ENCODE peak calls at places on chromosomes 6 and 20, in nine cellular contexts. M is tibial nerve, Z is sigmoid colon, A is ovary, T is transverse colon, P is A549, X is H1, D is upper lobe of left lung, G is esophagus muscularis mucosa. F is an unnamed sample.

GRCh38 chr6:33207569-33208088 is 671 bp upstream of the RING1 start:
- DNase-seq in M (peak; percentile 54), Z (peak; percentile 82), A (peak; percentile 71), T (peak; percentile 65), P (peak; percentile 25), X (peak; percentile 66), D (peak; percentile 90), G (no peak), F (no peak)

GRCh38 chr6:94468830-94469229 is 1049.5 kb upstream of the EPHA7 start:
- DNase-seq in M (no peak), Z (no peak), A (no peak), T (no peak), P (no peak), X (no peak), D (no peak), G (no peak), F (no peak)

GRCh38 chr20:12967932-12968331 is 40.8 kb upstream of the SPTLC3 start:
- DNase-seq in M (no peak), Z (no peak), A (no peak), T (no peak), P (no peak), X (no peak), D (no peak), G (no peak), F (no peak)

GRCh38 chr6:30150151-30150550 is 10.9 kb downstream of the TRIM10 start:
- DNase-seq in M (no peak), Z (no peak), A (no peak), T (no peak), P (no peak), X (no peak), D (no peak), G (peak; percentile 47), F (no peak)

GRCh38 chr6:136526196-136526930 is 23.9 kb downstream of the MAP7 start:
- DNase-seq in M (no peak), Z (peak; percentile 71), A (peak; percentile 55), T (no peak), P (peak; percentile 82), X (peak; percentile 72), D (peak; percentile 20), G (no peak), F (no peak)

GRCh38 chr6:151961809-151962208 is 154.3 kb downstream of the ESR1 start:
- DNase-seq in M (no peak), Z (no peak), A (no peak), T (no peak), P (no peak), X (no peak), D (no peak), G (no peak), F (no peak)

GRCh38 chr6:161660666-161661571 is 387.1 kb upstream of the AGPAT4 start:
- DNase-seq in M (no peak), Z (no peak), A (no peak), T (no peak), P (no peak), X (no peak), D (no peak), G (peak; percentile 83), F (no peak)

GRCh38 chr6:128605961-128606360 is 85.6 kb upstream of the PTPRK start:
- DNase-seq in M (no peak), Z (no peak), A (no peak), T (no peak), P (no peak), X (no peak), D (no peak), G (no peak), F (no peak)

GRCh38 chr20:32524871-32525501 is 60.1 kb downstream of the NOL4L start:
- DNase-seq in M (peak; percentile 53), Z (peak; percentile 93), A (no peak), T (peak; percentile 48), P (no peak), X (no peak), D (peak; percentile 81), G (no peak), F (no peak)

GRCh38 chr20:61065853-61066252 is 186.2 kb upstream of the CDH4 start:
- DNase-seq in M (no peak), Z (no peak), A (no peak), T (no peak), P (no peak), X (no peak), D (peak; percentile 38), G (no peak), F (no peak)

GRCh38 chr6:62999796-63000195 is 211.5 kb upstream of the FKBP1C start:
- DNase-seq in M (no peak), Z (no peak), A (no peak), T (no peak), P (no peak), X (no peak), D (no peak), G (no peak), F (no peak)

GRCh38 chr20:23125625-23126191 is 39.6 kb upstream of the CD93 start:
- DNase-seq in M (no peak), Z (peak; percentile 78), A (no peak), T (peak; percentile 28), P (no peak), X (no peak), D (no peak), G (no peak), F (peak; percentile 74)

DNA sequence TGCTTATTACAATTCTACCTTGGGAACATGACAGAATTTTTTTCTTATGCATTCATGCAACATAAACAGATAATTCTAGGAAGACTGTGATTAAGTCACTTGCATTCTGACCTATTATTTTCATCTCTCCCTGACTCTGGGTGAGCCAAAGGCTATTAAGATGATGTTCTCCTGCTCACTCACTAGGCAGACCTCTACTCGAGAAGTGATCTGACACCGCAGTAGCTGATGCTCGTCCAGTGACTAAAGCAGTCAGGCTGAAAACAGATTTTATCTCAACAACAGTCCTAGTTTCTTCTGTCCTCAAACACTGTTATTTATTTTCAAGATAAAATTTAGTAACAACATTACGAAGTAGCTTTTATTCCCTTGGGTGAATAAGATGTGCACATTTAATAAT is 17.3 kb downstream of the NAA20 start:
- DNase-seq in M (no peak), Z (no peak), A (no peak), T (no peak), P (no peak), X (no peak), D (no peak), G (no peak), F (no peak)
- TF ChIP-seq EP300 in M (no peak), Z (no peak), A (no peak), T (no peak), P (no peak), X (no peak), D (no peak), G (no peak), F (no peak)

GRCh38 chr6:34672657-34673043 is 23.9 kb downstream of the ILRUN start:
- DNase-seq in M (no peak), Z (no peak), A (no peak), T (no peak), P (no peak), X (no peak), D (no peak), G (no peak), F (no peak)

GRCh38 chr6:34671362-34671761 is 25.2 kb downstream of the ILRUN start:
- DNase-seq in M (no peak), Z (no peak), A (no peak), T (no peak), P (no peak), X (no peak), D (no peak), G (no peak), F (no peak)

GRCh38 chr6:34673079-34673478 is 23.5 kb downstream of the ILRUN start:
- DNase-seq in M (no peak), Z (no peak), A (no peak), T (no peak), P (no peak), X (no peak), D (no peak), G (no peak), F (no peak)

GRCh38 chr6:34674268-34674639 is 22.3 kb downstream of the ILRUN start:
- DNase-seq in M (no peak), Z (no peak), A (no peak), T (no peak), P (no peak), X (no peak), D (no peak), G (no peak), F (no peak)

GRCh38 chr6:34671801-34672656 is 24.5 kb downstream of the ILRUN start:
- DNase-seq in M (no peak), Z (no peak), A (no peak), T (peak; percentile 68), P (no peak), X (no peak), D (no peak), G (no peak), F (no peak)
- TF ChIP-seq POLR2A in M (no peak), Z (no peak), A (no peak), T (no peak), P (no peak), X (no peak), D (no peak), G (no peak), F (no peak)

DNA sequence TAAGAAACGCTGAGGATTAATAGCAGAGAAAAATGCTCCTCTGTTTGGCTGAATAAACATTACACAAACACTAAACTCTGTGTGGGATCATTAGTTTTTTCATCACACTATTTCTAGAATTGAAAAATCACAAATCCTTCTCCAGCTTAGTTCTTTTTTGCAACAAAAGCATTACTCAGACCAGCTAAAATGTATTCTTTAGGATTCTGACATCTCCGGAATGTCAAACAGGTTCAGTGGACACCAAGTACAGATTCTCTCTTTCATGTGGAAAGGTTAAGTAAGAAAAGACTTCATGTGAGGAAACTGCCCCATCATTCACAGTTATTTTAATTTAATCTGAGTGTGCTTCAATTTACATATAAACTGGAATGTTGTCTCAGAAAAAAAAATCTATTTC is 226.8 kb downstream of the SIM1 start:
- DNase-seq in M (no peak), Z (no peak), A (no peak), T (no peak), P (no peak), X (no peak), D (no peak), G (no peak), F (no peak)
- TF ChIP-seq EP300 in M (no peak), Z (no peak), A (no peak), T (no peak), P (no peak), X (no peak), D (no peak), G (no peak), F (no peak)

GRCh38 chr6:132131777-132132176 is 180.6 kb upstream of the CCN2 start:
- DNase-seq in M (no peak), Z (no peak), A (peak; percentile 42), T (no peak), P (peak; percentile 83), X (no peak), D (no peak), G (no peak), F (peak; percentile 74)

GRCh38 chr6:132131351-132131750 is 180.2 kb upstream of the CCN2 start:
- DNase-seq in M (no peak), Z (no peak), A (no peak), T (no peak), P (no peak), X (no peak), D (no peak), G (no peak), F (no peak)

GRCh38 chr6:132128424-132128823 is 177.3 kb upstream of the CCN2 start:
- DNase-seq in M (no peak), Z (no peak), A (no peak), T (no peak), P (no peak), X (no peak), D (no peak), G (no peak), F (no peak)

GRCh38 chr6:132132420-132132819 is 181.2 kb upstream of the CCN2 start:
- DNase-seq in M (no peak), Z (no peak), A (no peak), T (no peak), P (no peak), X (no peak), D (no peak), G (no peak), F (no peak)

GRCh38 chr6:132130530-132131298 is 179.5 kb upstream of the CCN2 start:
- DNase-seq in M (no peak), Z (peak; percentile 71), A (peak; percentile 43), T (peak; percentile 10), P (no peak), X (no peak), D (no peak), G (no peak), F (no peak)
- TF ChIP-seq POLR2A in M (no peak), Z (no peak), A (no peak), T (no peak), P (no peak), X (no peak), D (no peak), G (no peak), F (no peak)

F was measured in suprapubic skin.